ENCODE peak calls at places on chromosomes 4 and X, in four cellular contexts. Q is adrenal gland, U is GM23248, H is testis. P is an unnamed sample. For H3K4me1 and H3K36me3, the result is how much of the 10 kb centered on the place peaks cover.

GRCh38 chrX:46589977-46590723 is 16.6 kb downstream of the CHST7 start:
- DNase-seq in Q (no peak), U (peak), H (no peak), P (no peak)

GRCh38 chr4:128793859-128794667 is 15.4 kb upstream of the JADE1 start:
- DNase-seq in Q (peak), U (no peak), H (no peak), P (no peak)

GRCh38 chrX:120309873-120310730 is 1.2 kb downstream of the TMEM255A start:
- DNase-seq in Q (no peak), U (peak), H (no peak), P (no peak)

GRCh38 chrX:70134116-70134477 is 850 bp downstream of the IGBP1 start:
- DNase-seq in Q (no peak), U (peak), H (no peak), P (no peak)

GRCh38 chr4:186633844-186634243 is 78.5 kb upstream of the MTNR1A start:
- DNase-seq in Q (no peak), U (no peak), H (no peak), P (no peak)

GRCh38 chr4:102817613-102818268 is 9.6 kb downstream of the UBE2D3 start:
- DNase-seq in Q (no peak), U (no peak), H (no peak), P (no peak)

GRCh38 chr4:113880240-113881028 is 99.0 kb downstream of the ARSJ start:
- DNase-seq in Q (no peak), U (peak), H (no peak), P (no peak)

GRCh38 chr4:65865489-65865888 is 195.2 kb upstream of the EPHA5 start:
- DNase-seq in Q (no peak), U (peak), H (peak), P (peak)

GRCh38 chrX:49184294-49185061 is 1.7 kb downstream of the PRICKLE3 start:
- DNase-seq in Q (peak), U (peak), H (peak), P (peak)

GRCh38 chrX:49976682-49977197 is 54.3 kb downstream of the CLCN5 start:
- DNase-seq in Q (no peak), U (no peak), H (no peak), P (no peak)

GRCh38 chr4:37392540-37393255 is 148.2 kb downstream of the NWD2 start:
- DNase-seq in Q (peak), U (peak), H (peak), P (no peak)

GRCh38 chr4:7462509-7462971 is 27.8 kb upstream of the PSAPL1 start:
- DNase-seq in Q (peak), U (peak), H (peak), P (peak)

GRCh38 chr4:149699642-149700041 is 116.0 kb downstream of the IQCM start:
- DNase-seq in Q (no peak), U (no peak), H (no peak), P (no peak)

GRCh38 chr4:58688603-58689002 is 1578.4 kb upstream of the IGFBP7 start:
- DNase-seq in Q (no peak), U (no peak), H (no peak), P (no peak)

GRCh38 chr4:189124149-189124758 is 816.4 kb upstream of the FRG1 start:
- DNase-seq in Q (peak), U (peak), H (peak), P (peak)

GRCh38 chrX:56812515-56813105 is 83.6 kb downstream of the NBDY start:
- DNase-seq in Q (no peak), U (peak), H (no peak), P (no peak)
- H3K4me3 ChIP-seq in Q (no peak), U (peak), H (no peak), P (no peak)

GRCh38 chr4:139246166-139246565 is 33.9 kb downstream of the MGARP start:
- DNase-seq in Q (no peak), U (no peak), H (no peak), P (no peak)
- H3K4me1 ChIP-seq in Q (under half), U (under half), H (under half), P (under half)

GRCh38 chr4:173530326-173531062 is 465 bp upstream of the HAND2 start:
- DNase-seq in Q (peak), U (peak), H (no peak), P (no peak)

GRCh38 chr4:173531085-173531965 is 1.3 kb upstream of the HAND2 start:
- DNase-seq in Q (peak), U (peak), H (no peak), P (peak)

GRCh38 chr4:173528378-173529321 is 1.4 kb downstream of the HAND2 start:
- DNase-seq in Q (peak), U (peak), H (no peak), P (peak)

GRCh38 chr4:173527103-173527876 is 2.7 kb downstream of the HAND2 start:
- DNase-seq in Q (peak), U (peak), H (no peak), P (peak)

DNA sequence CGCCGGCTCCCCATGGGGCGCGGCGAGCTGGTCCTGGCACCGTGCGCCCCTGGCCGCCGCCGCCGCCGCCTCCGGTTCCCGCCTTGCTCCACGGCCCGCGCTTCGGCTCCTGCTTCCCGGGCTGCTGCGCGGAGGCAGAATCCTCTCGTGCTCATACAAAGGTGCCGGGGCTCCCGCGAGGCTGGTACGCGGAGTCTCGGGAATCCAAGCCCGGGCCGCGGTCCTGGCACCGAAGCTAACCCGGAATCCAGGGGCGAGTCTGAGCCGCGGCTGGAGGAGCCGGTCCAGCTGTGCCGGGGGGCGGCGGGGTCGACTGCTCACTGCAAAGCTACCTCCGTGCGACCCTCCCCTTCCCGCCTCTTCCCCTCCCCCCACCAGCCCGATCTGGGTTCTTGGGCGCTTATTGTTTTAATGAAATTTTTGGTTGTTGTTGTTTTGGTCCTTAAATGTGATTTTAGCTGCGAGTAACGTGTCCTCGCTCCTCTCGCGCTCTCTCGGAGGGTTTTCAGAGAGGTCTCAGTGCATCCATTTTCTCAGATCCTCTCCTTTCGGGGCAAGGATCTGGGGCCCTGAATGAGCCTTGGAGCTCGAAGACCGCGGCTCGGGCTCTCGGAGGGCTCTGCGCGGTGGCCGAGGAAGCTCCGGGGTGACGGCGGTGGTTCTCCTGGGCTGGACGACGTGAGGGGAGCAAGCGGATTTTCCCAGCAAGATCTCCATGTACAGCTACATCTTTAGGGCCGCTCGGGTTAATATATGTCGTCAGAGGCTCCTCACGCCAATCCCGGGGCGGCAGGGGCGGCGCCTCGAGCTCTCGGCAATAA is at the start of gene HAND2:
- DNase-seq in Q (peak), U (peak), H (peak), P (peak)
- H3K36me3 ChIP-seq in Q (under half), U (under half), H (under half), P (half or more)

GRCh38 chrX:17859609-17860178 is 1.4 kb downstream of the RAI2 start:
- DNase-seq in Q (peak), U (no peak), H (no peak), P (no peak)
- H3K4me3 ChIP-seq in Q (no peak), U (no peak), H (peak), P (no peak)

GRCh38 chr4:121688261-121688660 is 8.5 kb downstream of the ANXA5 start:
- DNase-seq in Q (no peak), U (no peak), H (no peak), P (no peak)
- H3K4me1 ChIP-seq in Q (half or more), U (half or more), H (under half), P (under half)

DNA sequence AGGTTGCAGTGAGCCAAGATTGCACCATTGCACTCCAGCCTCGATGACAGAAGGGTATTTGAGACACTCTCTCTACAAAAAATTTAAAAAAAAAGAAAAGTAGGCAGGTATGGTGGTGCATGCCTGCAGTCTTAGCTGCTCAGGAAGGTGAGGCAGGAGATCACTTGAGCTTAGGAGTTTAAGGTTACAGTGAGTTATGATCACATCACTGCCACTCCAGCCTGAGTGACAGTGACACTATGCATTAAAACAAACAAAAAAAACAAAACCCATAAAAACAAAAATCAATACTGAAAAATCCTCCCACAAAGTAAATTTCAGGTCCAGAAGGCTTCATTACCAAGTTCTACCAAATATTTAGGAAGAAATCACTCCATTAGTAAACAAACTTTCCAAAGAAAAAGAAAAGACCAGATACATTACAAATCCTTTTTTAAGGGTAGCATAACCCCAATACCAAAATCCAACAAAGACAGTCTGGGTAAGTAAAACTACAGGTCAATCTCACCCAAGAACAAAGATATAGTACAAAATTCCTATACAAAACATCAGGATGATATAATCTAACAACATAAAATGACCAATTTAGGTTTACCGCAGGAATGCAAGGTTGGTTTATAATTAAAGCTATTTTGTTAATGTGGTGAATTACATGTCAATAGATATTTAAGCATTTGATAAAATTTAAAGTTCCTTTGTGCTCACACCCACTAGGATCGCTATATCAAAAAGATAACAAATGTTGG is 11.7 kb downstream of the NELFA start:
- DNase-seq in Q (no peak), U (no peak), H (peak), P (no peak)
- H3K36me3 ChIP-seq in Q (under half), U (under half), H (under half), P (under half)

GRCh38 chrX:151974336-151975227 is at the start of gene GABRE:
- DNase-seq in Q (peak), U (peak), H (peak), P (no peak)

GRCh38 chrX:151975736-151976275 is 1.3 kb upstream of the GABRE start:
- DNase-seq in Q (no peak), U (no peak), H (no peak), P (no peak)

GRCh38 chrX:151977009-151977408 is 2.5 kb upstream of the GABRE start:
- DNase-seq in Q (no peak), U (peak), H (no peak), P (no peak)

GRCh38 chrX:151973851-151974335 is 583 bp downstream of the GABRE start:
- DNase-seq in Q (peak), U (peak), H (peak), P (no peak)

DNA sequence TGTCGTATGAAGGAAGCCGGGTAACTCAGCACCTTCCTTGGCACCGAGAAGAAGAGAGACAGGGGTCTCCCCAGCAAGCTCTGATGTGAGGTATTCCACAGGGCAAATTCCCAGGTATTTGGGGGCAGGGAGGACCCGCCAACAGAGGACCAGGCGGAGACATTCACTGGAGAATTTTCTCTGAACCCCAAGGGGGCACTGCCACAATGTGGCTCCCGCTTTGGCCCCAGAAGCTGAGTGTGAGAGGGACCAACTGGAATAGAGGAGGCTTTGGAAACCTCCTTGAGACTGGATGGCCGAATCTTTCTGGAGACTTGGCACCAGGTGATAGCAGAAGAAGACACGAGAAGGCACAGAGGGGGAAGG is 735 bp upstream of the GABRE start:
- DNase-seq in Q (no peak), U (no peak), H (no peak), P (no peak)
- H3K4me3 ChIP-seq in Q (no peak), U (peak), H (no peak), P (no peak)